ENCODE peak calls at places on chromosomes 13 and 19, in five cellular contexts. One of them, this sample, is unnamed.
A peak's percentile ranks its signal among the peaks of the same experiment; 100 is the strongest.

GRCh38 chr13:111897178-111897845 is 169.6 kb upstream of the SOX1 start:
- DNase-seq in GM12878: no peak
- DNase-seq in SK-N-SH: no peak
- DNase-seq in HCT116: no peak
- DNase-seq in HepG2: no peak
- DNase-seq in this sample: no peak

GRCh38 chr19:54660306-54660705 is 2.5 kb upstream of the LILRB4 start:
- DNase-seq in SK-N-SH: no peak
- DNase-seq in GM12878: no peak
- DNase-seq in HCT116: no peak
- DNase-seq in HepG2: no peak
- DNase-seq in this sample: no peak

GRCh38 chr13:75384881-75385707 is 96.9 kb downstream of the TBC1D4 start:
- DNase-seq in GM12878: no peak
- DNase-seq in HepG2: no peak
- DNase-seq in HCT116: no peak
- DNase-seq in SK-N-SH: no peak
- DNase-seq in this sample: no peak

GRCh38 chr19:41864374-41864773 is 4.3 kb downstream of the RPS19 start:
- DNase-seq in HCT116: no peak
- DNase-seq in GM12878: no peak
- DNase-seq in HepG2: no peak
- DNase-seq in SK-N-SH: no peak
- DNase-seq in this sample: no peak

GRCh38 chr19:33469171-33470039 is 52.2 kb downstream of the PEPD start:
- DNase-seq in SK-N-SH: no peak
- DNase-seq in HepG2: no peak
- DNase-seq in GM12878: no peak
- DNase-seq in HCT116: no peak
- DNase-seq in this sample: no peak

GRCh38 chr13:83691966-83692365 is 190.3 kb downstream of the SLITRK1 start:
- DNase-seq in HCT116: no peak
- DNase-seq in SK-N-SH: no peak
- DNase-seq in GM12878: no peak
- DNase-seq in HepG2: no peak
- DNase-seq in this sample: no peak

GRCh38 chr19:54017266-54017665 is 25.8 kb downstream of the CACNG6 start:
- DNase-seq in SK-N-SH: no peak
- DNase-seq in GM12878: no peak
- DNase-seq in HepG2: no peak
- DNase-seq in HCT116: no peak
- DNase-seq in this sample: no peak

GRCh38 chr19:49339364-49340068 is 4.3 kb downstream of the CD37 start:
- DNase-seq in HCT116: no peak
- DNase-seq in HepG2: no peak
- DNase-seq in GM12878: no peak
- DNase-seq in SK-N-SH: peak; percentile 90
- DNase-seq in this sample: peak; percentile 51

GRCh38 chr13:113116871-113117271 is 5.7 kb upstream of the F10 start:
- DNase-seq in GM12878: no peak
- DNase-seq in SK-N-SH: peak; percentile 9
- DNase-seq in HepG2: no peak
- DNase-seq in HCT116: no peak
- DNase-seq in this sample: no peak

GRCh38 chr19:39167461-39168257 is 29.1 kb upstream of the NCCRP1 start:
- DNase-seq in HCT116: no peak
- DNase-seq in SK-N-SH: no peak
- DNase-seq in HepG2: no peak
- DNase-seq in GM12878: no peak
- DNase-seq in this sample: no peak

GRCh38 chr19:11339254-11340098 is at the start of gene RAB3D:
- DNase-seq in HepG2: peak; percentile 71
- DNase-seq in SK-N-SH: peak; percentile 99
- DNase-seq in HCT116: peak; percentile 63
- DNase-seq in GM12878: peak; percentile 50
- DNase-seq in this sample: peak; percentile 97

GRCh38 chr19:17481986-17482385 is 11.7 kb downstream of the SLC27A1 start:
- DNase-seq in SK-N-SH: no peak
- DNase-seq in GM12878: no peak
- DNase-seq in HepG2: no peak
- DNase-seq in HCT116: no peak
- DNase-seq in this sample: no peak

GRCh38 chr13:113491418-113491883 is 940 bp upstream of the DCUN1D2 start:
- DNase-seq in SK-N-SH: peak; percentile 78
- DNase-seq in GM12878: no peak
- DNase-seq in HepG2: no peak
- DNase-seq in HCT116: no peak
- DNase-seq in this sample: peak; percentile 16

GRCh38 chr13:46866150-46866549 is 30.7 kb downstream of the HTR2A start:
- DNase-seq in HepG2: peak; percentile 4
- DNase-seq in GM12878: no peak
- DNase-seq in SK-N-SH: peak; percentile 21
- DNase-seq in HCT116: no peak
- DNase-seq in this sample: no peak

GRCh38 chr13:108407495-108407894 is 138.0 kb downstream of the TNFSF13B start:
- DNase-seq in GM12878: peak; percentile 2
- DNase-seq in SK-N-SH: no peak
- DNase-seq in HepG2: no peak
- DNase-seq in HCT116: no peak
- DNase-seq in this sample: no peak

GRCh38 chr13:98358933-98359332 is 181.9 kb upstream of the RNF113B start:
- DNase-seq in HepG2: no peak
- DNase-seq in HCT116: no peak
- DNase-seq in GM12878: no peak
- DNase-seq in SK-N-SH: no peak
- DNase-seq in this sample: no peak

GRCh38 chr13:49214917-49215376 is 5.2 kb upstream of the MLNR start:
- DNase-seq in SK-N-SH: no peak
- DNase-seq in HCT116: peak; percentile 19
- DNase-seq in HepG2: peak; percentile 78
- DNase-seq in GM12878: no peak
- DNase-seq in this sample: no peak

GRCh38 chr13:110925023-110925608 is 10.2 kb upstream of the ANKRD10 start:
- DNase-seq in GM12878: no peak
- DNase-seq in HCT116: no peak
- DNase-seq in SK-N-SH: no peak
- DNase-seq in HepG2: no peak
- DNase-seq in this sample: no peak

GRCh38 chr19:12843999-12844732 is 5.9 kb downstream of the MAST1 start:
- DNase-seq in HepG2: no peak
- DNase-seq in HCT116: no peak
- DNase-seq in SK-N-SH: no peak
- DNase-seq in GM12878: no peak
- DNase-seq in this sample: no peak

GRCh38 chr13:102657630-102658029 is 37.2 kb downstream of the METTL21C start:
- DNase-seq in GM12878: no peak
- DNase-seq in HepG2: no peak
- DNase-seq in SK-N-SH: no peak
- DNase-seq in HCT116: no peak
- DNase-seq in this sample: no peak

GRCh38 chr13:98581971-98582702 is 5.2 kb upstream of the STK24 start:
- DNase-seq in GM12878: no peak
- DNase-seq in HCT116: no peak
- DNase-seq in SK-N-SH: no peak
- DNase-seq in HepG2: no peak
- DNase-seq in this sample: no peak

GRCh38 chr19:29260477-29261317 is 47.7 kb upstream of the UQCRFS1 start:
- DNase-seq in SK-N-SH: peak; percentile 52
- DNase-seq in GM12878: peak; percentile 3
- DNase-seq in HepG2: peak; percentile 49
- DNase-seq in HCT116: peak; percentile 36
- DNase-seq in this sample: peak; percentile 74

GRCh38 chr19:48896191-48896720 is 2.3 kb downstream of the TULP2 start:
- DNase-seq in GM12878: no peak
- DNase-seq in HCT116: no peak
- DNase-seq in HepG2: no peak
- DNase-seq in SK-N-SH: peak; percentile 90
- DNase-seq in this sample: peak; percentile 94

GRCh38 chr19:49167857-49168409 is 10.3 kb downstream of the TRPM4 start:
- DNase-seq in HepG2: no peak
- DNase-seq in HCT116: no peak
- DNase-seq in GM12878: no peak
- DNase-seq in SK-N-SH: no peak
- DNase-seq in this sample: no peak

GRCh38 chr19:38899447-38900219 is at the start of the genes NFKBIB and SIRT2:
- DNase-seq in HepG2: peak; percentile 99
- DNase-seq in GM12878: peak; percentile 99
- DNase-seq in HCT116: peak; percentile 100
- DNase-seq in SK-N-SH: peak; percentile 98
- DNase-seq in this sample: peak; percentile 97

GRCh38 chr13:74052402-74052928 is 81.7 kb downstream of the KLF12 start:
- DNase-seq in GM12878: no peak
- DNase-seq in SK-N-SH: no peak
- DNase-seq in HepG2: peak; percentile 13
- DNase-seq in HCT116: no peak
- DNase-seq in this sample: no peak

GRCh38 chr19:54481326-54481930 is 8.3 kb upstream of the CDC42EP5 start:
- DNase-seq in HCT116: peak; percentile 32
- DNase-seq in HepG2: peak; percentile 49
- DNase-seq in GM12878: no peak
- DNase-seq in SK-N-SH: peak; percentile 65
- DNase-seq in this sample: peak; percentile 49

GRCh38 chr13:72839831-72840426 is 58.0 kb downstream of the PIBF1 start:
- DNase-seq in HCT116: peak; percentile 47
- DNase-seq in GM12878: peak; percentile 3
- DNase-seq in HepG2: peak; percentile 56
- DNase-seq in SK-N-SH: peak; percentile 56
- DNase-seq in this sample: peak; percentile 15

GRCh38 chr13:25112856-25113255 is 16.9 kb downstream of the PABPC3 start:
- DNase-seq in GM12878: no peak
- DNase-seq in HepG2: no peak
- DNase-seq in HCT116: no peak
- DNase-seq in SK-N-SH: no peak
- DNase-seq in this sample: no peak

GRCh38 chr19:46732966-46733692 is 12.7 kb upstream of the FKRP start:
- DNase-seq in SK-N-SH: no peak
- DNase-seq in GM12878: no peak
- DNase-seq in HepG2: no peak
- DNase-seq in HCT116: no peak
- DNase-seq in this sample: no peak
- TF ChIP-seq ZBTB33 in SK-N-SH: no peak
- TF ChIP-seq ZBTB33 in GM12878: no peak
- TF ChIP-seq ZBTB33 in HepG2: no peak
- TF ChIP-seq ZBTB33 in HCT116: no peak
- TF ChIP-seq ZBTB33 in this sample: peak; percentile 81

DNA sequence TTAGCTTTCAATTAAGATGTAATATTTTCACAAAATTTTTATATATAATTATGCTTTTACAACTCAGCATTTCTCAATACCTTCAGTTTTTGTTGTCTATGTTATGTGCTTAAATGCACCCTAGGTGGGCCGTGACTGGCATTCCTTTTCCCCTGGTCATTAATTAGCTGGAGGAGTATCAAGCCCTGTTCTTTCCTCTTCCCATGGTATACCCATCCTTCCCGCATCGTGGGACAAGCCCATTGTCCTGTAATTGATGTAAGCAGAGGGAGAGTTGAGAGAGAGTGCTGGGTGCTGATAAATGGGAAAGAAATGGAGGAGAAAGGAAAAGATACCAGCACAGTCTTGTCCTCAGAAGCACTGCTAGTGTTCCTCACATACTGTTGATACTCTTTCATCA is 591.7 kb downstream of the GPC6 start:
- DNase-seq in HepG2: no peak
- DNase-seq in SK-N-SH: no peak
- DNase-seq in GM12878: no peak
- DNase-seq in HCT116: no peak
- DNase-seq in this sample: no peak
- TF ChIP-seq ZBTB33 in HepG2: no peak
- TF ChIP-seq ZBTB33 in SK-N-SH: no peak
- TF ChIP-seq ZBTB33 in GM12878: no peak
- TF ChIP-seq ZBTB33 in HCT116: no peak
- TF ChIP-seq ZBTB33 in this sample: no peak

DNA sequence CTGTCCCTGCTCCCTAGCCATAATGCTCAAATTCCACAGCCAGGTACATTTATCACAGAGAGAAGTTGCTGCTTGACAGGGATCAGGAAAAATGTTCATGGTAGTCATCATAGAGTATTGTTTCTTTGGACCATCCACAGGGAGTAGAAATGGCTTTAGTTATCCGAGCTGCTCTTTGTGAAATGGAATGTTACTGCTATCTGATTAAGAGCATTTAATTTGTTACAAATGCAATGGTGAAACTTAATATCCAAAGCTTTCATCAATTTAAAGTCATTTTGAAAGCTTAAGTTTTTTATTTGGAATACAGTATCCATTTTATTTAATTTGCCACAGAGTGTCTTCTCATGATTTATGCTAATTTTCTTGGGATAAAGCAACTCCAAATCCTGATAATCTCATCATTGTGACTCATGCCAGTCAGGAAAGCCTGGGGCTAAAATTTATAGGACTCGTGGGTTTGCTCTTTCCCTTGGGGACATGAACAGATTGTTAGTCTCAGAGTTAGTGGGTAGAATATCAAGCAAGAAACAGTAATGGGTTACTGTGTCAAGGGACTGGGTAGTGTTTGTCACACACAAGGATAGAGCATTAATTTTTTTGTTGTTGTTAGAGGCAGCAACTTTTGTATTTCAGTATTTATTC is 59.8 kb downstream of the SCEL start:
- DNase-seq in HepG2: no peak
- DNase-seq in SK-N-SH: no peak
- DNase-seq in GM12878: no peak
- DNase-seq in HCT116: no peak
- DNase-seq in this sample: no peak
- TF ChIP-seq ZBTB33 in HepG2: no peak
- TF ChIP-seq ZBTB33 in SK-N-SH: no peak
- TF ChIP-seq ZBTB33 in GM12878: no peak
- TF ChIP-seq ZBTB33 in HCT116: no peak
- TF ChIP-seq ZBTB33 in this sample: no peak

GRCh38 chr13:77696006-77696862 is 1.3 kb upstream of the SLAIN1 start:
- DNase-seq in HCT116: no peak
- DNase-seq in SK-N-SH: peak; percentile 45
- DNase-seq in GM12878: no peak
- DNase-seq in HepG2: no peak
- DNase-seq in this sample: no peak

GRCh38 chr13:77698211-77699058 is 948 bp downstream of the SLAIN1 start:
- DNase-seq in GM12878: no peak
- DNase-seq in HepG2: no peak
- DNase-seq in HCT116: no peak
- DNase-seq in SK-N-SH: peak; percentile 72
- DNase-seq in this sample: peak; percentile 6

GRCh38 chr13:77699059-77699680 is 1.7 kb downstream of the SLAIN1 start:
- DNase-seq in HepG2: no peak
- DNase-seq in SK-N-SH: no peak
- DNase-seq in HCT116: no peak
- DNase-seq in GM12878: no peak
- DNase-seq in this sample: no peak

GRCh38 chr13:77697208-77698103 is at the start of gene SLAIN1:
- DNase-seq in SK-N-SH: peak; percentile 98
- DNase-seq in HCT116: no peak
- DNase-seq in HepG2: peak; percentile 15
- DNase-seq in GM12878: no peak
- DNase-seq in this sample: peak; percentile 86

DNA sequence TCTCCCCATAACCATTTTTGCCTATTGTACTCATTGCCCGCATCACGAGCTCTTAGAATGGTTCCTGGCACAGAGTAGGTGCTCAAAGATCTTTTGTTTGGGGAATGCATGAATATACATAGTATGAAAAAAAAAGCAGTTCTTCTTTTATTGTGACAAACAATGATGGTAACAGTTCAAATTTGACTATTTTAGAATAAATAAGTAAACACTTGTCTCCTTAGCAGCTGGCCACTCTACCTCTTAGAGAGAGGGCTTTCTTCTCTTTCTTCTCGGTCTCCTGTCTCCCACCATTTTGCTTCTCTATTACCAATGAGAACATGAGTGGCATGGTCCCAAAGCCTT is 652 bp upstream of the SLAIN1 start:
- DNase-seq in HCT116: no peak
- DNase-seq in GM12878: no peak
- DNase-seq in HepG2: no peak
- DNase-seq in SK-N-SH: no peak
- DNase-seq in this sample: no peak
- TF ChIP-seq ZBTB33 in HCT116: no peak
- TF ChIP-seq ZBTB33 in GM12878: no peak
- TF ChIP-seq ZBTB33 in HepG2: no peak
- TF ChIP-seq ZBTB33 in SK-N-SH: no peak
- TF ChIP-seq ZBTB33 in this sample: no peak

This sample was measured in K562.